ENCODE peak calls at places on chromosomes 3 and 15, in four cellular contexts. R is vagina, K is PC-3, A is AG04450. D is an unnamed sample.
A peak's percentile ranks its signal among the peaks of the same experiment; 100 is the strongest.

GRCh38 chr3:32973982-32974381 is 22.5 kb downstream of the CCR4 start:
- DNase-seq in K (no peak), A (peak; percentile 29), R (no peak), D (no peak)

GRCh38 chr15:55319537-55320325 is 709 bp downstream of the PIGB start:
- DNase-seq in K (peak; percentile 28), R (no peak), A (no peak), D (peak; percentile 30)

GRCh38 chr3:10758304-10759037 is 57.6 kb upstream of the SLC6A11 start:
- DNase-seq in R (no peak), A (peak; percentile 36), K (peak; percentile 84), D (peak; percentile 74)

GRCh38 chr3:47746264-47746663 is 35.4 kb downstream of the SMARCC1 start:
- DNase-seq in K (no peak), R (no peak), A (no peak), D (no peak)

GRCh38 chr15:37056168-37056893 is 44.0 kb downstream of the MEIS2 start:
- DNase-seq in K (no peak), A (no peak), R (no peak), D (peak; percentile 64)

GRCh38 chr3:164060923-164061322 is 1017.4 kb downstream of the SI start:
- DNase-seq in A (no peak), R (no peak), K (no peak), D (no peak)

GRCh38 chr3:54374214-54374855 is 252.0 kb downstream of the CACNA2D3 start:
- DNase-seq in R (no peak), K (no peak), A (no peak), D (peak; percentile 17)

GRCh38 chr3:74832925-74833324 is 218.5 kb upstream of the CNTN3 start:
- DNase-seq in K (no peak), A (no peak), R (no peak), D (no peak)

GRCh38 chr3:101940521-101940992 is 91.2 kb downstream of the NFKBIZ start:
- DNase-seq in A (peak; percentile 91), K (peak; percentile 96), R (no peak), D (peak; percentile 97)

GRCh38 chr3:168493412-168494205 is 397.9 kb upstream of the GOLIM4 start:
- DNase-seq in A (no peak), R (no peak), K (no peak), D (no peak)

GRCh38 chr3:160797306-160797705 is 41.3 kb downstream of the PPM1L start:
- DNase-seq in A (no peak), R (no peak), K (no peak), D (no peak)

DNA sequence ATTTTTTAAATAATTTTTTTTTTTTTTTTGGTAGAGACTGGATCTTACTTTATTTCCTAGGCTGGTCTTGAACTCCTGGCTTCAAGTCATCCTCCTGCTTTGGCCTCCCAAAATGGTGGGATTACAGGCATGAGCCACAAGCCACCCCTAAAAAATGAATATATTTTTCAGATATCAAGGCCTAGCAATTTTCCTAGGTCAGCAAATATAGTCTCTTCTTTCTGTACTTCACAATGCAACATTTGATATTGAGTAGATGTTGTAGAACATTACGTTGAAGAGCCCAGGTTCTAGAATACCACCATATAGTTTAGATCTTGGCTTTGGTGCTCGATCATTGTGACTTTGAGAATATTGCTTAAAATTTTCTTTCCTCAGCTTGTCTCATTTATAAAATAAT is 437.9 kb downstream of the CNTN4 start:
- DNase-seq in A (no peak), K (no peak), R (no peak), D (no peak)
- H3K4me3 ChIP-seq in A (no peak overlapping the region), K (no peak overlapping the region), R (no peak overlapping the region), D (no peak overlapping the region)

DNA sequence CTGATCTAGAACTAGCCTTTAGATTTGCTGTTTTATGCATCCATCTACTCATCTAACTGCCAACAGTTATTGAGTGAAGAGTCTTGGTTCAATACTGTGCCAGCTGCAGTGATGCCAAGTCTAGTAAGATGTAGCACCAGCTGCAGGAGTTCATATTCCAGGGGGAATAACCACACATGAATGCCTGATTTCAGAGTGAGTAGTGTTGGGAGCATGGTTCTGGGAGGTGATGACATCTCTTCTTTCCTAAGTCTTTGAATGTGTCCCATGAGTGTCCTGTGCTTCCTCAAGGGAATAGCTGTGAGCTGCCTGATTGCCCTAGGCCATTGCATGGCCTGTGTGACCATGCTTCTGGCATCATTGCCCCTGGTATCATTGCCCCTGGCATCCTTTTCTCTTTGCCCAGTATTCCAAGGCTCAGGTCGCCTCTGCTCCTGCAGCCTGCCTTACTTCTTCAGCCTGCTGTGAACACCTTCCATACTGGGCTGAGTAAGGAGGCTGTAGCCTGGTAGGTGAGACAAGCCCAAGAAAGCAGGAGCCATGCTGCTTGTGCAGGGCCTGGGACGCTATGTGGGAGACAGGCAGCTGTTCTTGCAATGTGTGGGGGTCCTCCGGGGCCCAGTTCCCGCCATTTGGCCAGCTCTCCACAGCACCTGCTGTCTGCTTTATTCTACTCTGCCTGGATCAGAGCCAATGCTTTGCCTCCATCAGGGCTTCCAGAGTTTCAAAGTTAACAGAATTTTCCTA is 73.1 kb downstream of the CLSTN2 start:
- DNase-seq in R (peak; percentile 43), K (no peak), A (no peak), D (no peak)
- TF ChIP-seq CTCF in R (no peak), K (no peak), A (no peak), D (no peak)

GRCh38 chr3:39467394-39468107 is at the start of gene MOBP:
- DNase-seq in K (no peak), A (no peak), R (no peak), D (no peak)
- H3K4me3 ChIP-seq in K (no peak within 1 kb of the TSS), A (no peak within 1 kb of the TSS), R (no peak within 1 kb of the TSS), D (no peak within 1 kb of the TSS)

GRCh38 chr15:78873796-78874761 is 1.4 kb downstream of the MORF4L1 start:
- DNase-seq in R (no peak), A (no peak), K (peak; percentile 24), D (no peak)
- TF ChIP-seq CTCF in R (no peak), A (peak; percentile 2), K (no peak), D (no peak)

DNA sequence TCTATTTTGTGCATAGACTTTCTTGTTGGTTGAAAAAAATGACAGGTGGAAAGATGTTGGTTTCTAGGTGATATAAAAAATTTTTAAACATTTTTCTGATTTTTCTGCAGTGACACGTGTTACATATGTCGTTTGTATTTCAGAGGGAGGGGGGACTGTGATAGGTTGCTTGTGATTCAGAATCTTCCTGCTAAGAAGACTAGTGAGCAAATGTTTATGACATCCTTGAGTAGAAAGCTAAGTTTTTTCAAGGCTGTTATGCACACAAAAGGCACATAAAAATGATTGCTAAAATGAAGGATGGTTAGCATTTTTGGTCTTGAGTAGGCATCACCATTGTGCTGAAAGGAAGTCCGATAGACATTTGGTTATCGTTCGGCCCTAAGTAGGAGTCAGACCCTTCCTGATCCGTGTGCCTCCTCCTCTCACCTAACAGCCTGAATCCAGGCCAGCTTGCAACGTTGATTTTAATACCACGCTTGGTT is 1.5 kb downstream of the ZNF639 start:
- DNase-seq in K (peak; percentile 42), A (no peak), R (no peak), D (peak; percentile 56)
- H3K4me3 ChIP-seq in K (peak overlapping the region; percentile 82), A (peak overlapping the region; percentile 82), R (peak overlapping the region; percentile 88), D (peak overlapping the region; percentile 81)

DNA sequence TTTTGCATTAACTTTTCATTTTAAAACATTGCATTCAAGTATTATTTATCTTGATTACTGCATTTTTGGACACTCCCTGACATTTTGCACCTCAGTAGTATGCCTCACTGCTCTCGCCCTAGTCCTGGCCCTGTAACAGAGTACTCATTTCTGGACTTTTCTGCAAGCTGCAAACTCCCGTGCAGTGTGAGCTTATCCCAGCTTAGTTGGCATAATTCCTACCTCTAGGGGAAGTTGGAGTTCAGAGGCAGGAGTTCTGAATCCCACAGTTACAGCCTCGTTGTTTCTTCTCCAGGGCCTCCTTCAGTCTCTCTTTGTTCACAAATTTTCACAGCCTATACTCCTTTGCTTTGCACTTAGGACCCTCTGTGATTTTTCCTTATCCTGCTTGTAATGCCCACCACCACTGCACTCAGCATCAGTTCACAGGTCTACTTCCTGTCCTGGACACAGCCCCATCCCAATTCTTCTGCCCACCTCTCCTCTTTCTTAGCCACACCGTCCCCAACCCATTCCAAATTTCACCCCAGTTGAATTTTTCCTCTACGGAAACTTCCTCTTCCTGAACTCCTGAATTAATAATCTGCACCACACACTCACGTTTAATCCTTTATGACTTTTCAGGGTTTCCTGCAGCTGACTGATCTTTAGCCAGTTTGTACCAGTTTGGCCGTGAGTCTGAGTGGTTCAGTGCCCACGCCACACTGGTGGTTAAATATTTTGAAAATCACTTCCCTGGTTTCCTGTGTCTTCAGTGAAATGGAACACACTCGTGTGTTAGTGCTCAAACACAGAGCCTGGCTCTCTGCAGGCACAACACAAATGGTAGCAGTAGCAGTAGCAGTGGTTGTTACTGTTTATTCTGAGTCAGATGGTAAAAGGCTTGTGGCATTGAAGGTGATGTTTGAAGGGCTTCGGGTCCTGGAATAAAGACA is 6.3 kb upstream of the CTSH start:
- DNase-seq in A (peak; percentile 26), R (no peak), K (peak; percentile 60), D (peak; percentile 70)
- TF ChIP-seq CTCF in A (peak; percentile 64), R (no peak), K (peak; percentile 34), D (peak; percentile 30)

GRCh38 chr15:62940755-62941361 is 101.7 kb upstream of the TPM1 start:
- DNase-seq in K (peak; percentile 78), R (no peak), A (peak; percentile 80), D (peak; percentile 95)
- H3K4me3 ChIP-seq in K (no peak overlapping the region), R (no peak overlapping the region), A (no peak overlapping the region), D (no peak overlapping the region)

GRCh38 chr15:88805031-88805780 is 2.0 kb downstream of the ACAN start:
- DNase-seq in R (no peak), K (no peak), A (no peak), D (no peak)
- TF ChIP-seq CTCF in R (no peak), K (peak; percentile 26), A (no peak), D (no peak)